ENCODE peak calls at places on chromosomes 16 and 17, in nine cellular contexts. H is cardiac muscle cell, Q is GM12865, E is foreskin keratinocyte, G is heart right ventricle, T is GM12864, Y is retinal pigment epithelial cell, F is IMR-90, N is thoracic aorta. J is an unnamed sample.

GRCh38 chr17:38815576-38816193 is 9.4 kb downstream of the CWC25 start:
- DNase-seq in H (peak), Q (peak), E (no peak), G (no peak), T (no peak), Y (no peak), F (peak), N (no peak), J (no peak)

GRCh38 chr16:64132686-64133085 is 989.2 kb downstream of the CDH11 start:
- DNase-seq in H (peak), Q (no peak), E (no peak), G (no peak), T (no peak), Y (no peak), F (no peak), N (no peak), J (no peak)

GRCh38 chr17:38628441-38628840 is 22.7 kb upstream of the SRCIN1 start:
- DNase-seq in H (peak), Q (peak), E (no peak), G (no peak), T (no peak), Y (no peak), F (peak), N (no peak), J (no peak)

GRCh38 chr17:42101513-42102292 is 3.4 kb upstream of the ZNF385C start:
- DNase-seq in H (peak), Q (peak), E (no peak), G (peak), T (no peak), Y (no peak), F (peak), N (peak), J (peak)

GRCh38 chr16:4636196-4636595 is 11.6 kb downstream of the MGRN1 start:
- DNase-seq in H (no peak), Q (no peak), E (no peak), G (no peak), T (no peak), Y (no peak), F (no peak), N (no peak), J (no peak)

GRCh38 chr16:81076566-81077076 is 417 bp downstream of the C16orf46 start:
- DNase-seq in H (peak), Q (peak), E (peak), G (peak), T (peak), Y (peak), F (peak), N (peak), J (peak)

GRCh38 chr17:54900457-54901229 is at the start of gene TOM1L1:
- DNase-seq in H (peak), Q (peak), E (peak), G (peak), T (no peak), Y (peak), F (peak), N (peak), J (peak)

GRCh38 chr16:19389246-19389645 is 28.4 kb upstream of the TMC5 start:
- DNase-seq in H (peak), Q (peak), E (no peak), G (peak), T (no peak), Y (no peak), F (no peak), N (no peak), J (peak)

GRCh38 chr16:65489531-65490023 is 367.7 kb upstream of the CDH11 start:
- DNase-seq in H (peak), Q (no peak), E (peak), G (no peak), T (no peak), Y (no peak), F (no peak), N (no peak), J (no peak)

GRCh38 chr17:67718325-67718941 is 697 bp downstream of the NOL11 start:
- DNase-seq in H (peak), Q (peak), E (peak), G (no peak), T (no peak), Y (no peak), F (peak), N (no peak), J (peak)

GRCh38 chr17:65359016-65359415 is 202.4 kb downstream of the AXIN2 start:
- DNase-seq in H (peak), Q (no peak), E (peak), G (no peak), T (no peak), Y (peak), F (peak), N (no peak), J (no peak)

GRCh38 chr17:27259356-27259755 is 34.6 kb upstream of the WSB1 start:
- DNase-seq in H (no peak), Q (no peak), E (no peak), G (no peak), T (no peak), Y (no peak), F (no peak), N (no peak), J (no peak)

GRCh38 chr16:48958681-48959080 is 323.0 kb downstream of the CBLN1 start:
- DNase-seq in H (no peak), Q (no peak), E (no peak), G (no peak), T (no peak), Y (no peak), F (peak), N (no peak), J (no peak)

GRCh38 chr16:28975158-28975603 is 603 bp downstream of the SPNS1 start:
- DNase-seq in H (peak), Q (no peak), E (no peak), G (no peak), T (no peak), Y (no peak), F (no peak), N (no peak), J (no peak)

GRCh38 chr17:2564876-2565275 is 28.6 kb upstream of the PAFAH1B1 start:
- DNase-seq in H (peak), Q (no peak), E (peak), G (no peak), T (no peak), Y (no peak), F (no peak), N (no peak), J (no peak)

GRCh38 chr16:22948603-22949368 is 134.8 kb downstream of the HS3ST2 start:
- DNase-seq in H (peak), Q (peak), E (peak), G (peak), T (peak), Y (peak), F (peak), N (peak), J (peak)

GRCh38 chr16:4388275-4389021 is 16.8 kb downstream of the VASN start:
- DNase-seq in H (no peak), Q (no peak), E (no peak), G (peak), T (no peak), Y (no peak), F (no peak), N (no peak), J (no peak)

GRCh38 chr17:66260265-66260664 is 31.1 kb upstream of the APOH start:
- DNase-seq in H (no peak), Q (no peak), E (no peak), G (no peak), T (no peak), Y (no peak), F (no peak), N (no peak), J (no peak)

GRCh38 chr16:28823291-28823718 is 506 bp downstream of the ATXN2L start:
- DNase-seq in H (no peak), Q (no peak), E (no peak), G (no peak), T (no peak), Y (no peak), F (no peak), N (no peak), J (no peak)

GRCh38 chr16:4339909-4340308 is 11.2 kb downstream of the PAM16 start:
- DNase-seq in H (peak), Q (no peak), E (no peak), G (peak), T (no peak), Y (no peak), F (peak), N (no peak), J (no peak)

GRCh38 chr17:74543406-74543805 is 2.5 kb downstream of the CD300C start:
- DNase-seq in H (no peak), Q (no peak), E (no peak), G (no peak), T (no peak), Y (no peak), F (no peak), N (no peak), J (no peak)

GRCh38 chr17:67520282-67520906 is 143.3 kb downstream of the PITPNC1 start:
- DNase-seq in H (peak), Q (peak), E (no peak), G (no peak), T (no peak), Y (no peak), F (peak), N (no peak), J (no peak)

GRCh38 chr17:32604966-32605365 is 118.2 kb downstream of the CDK5R1 start:
- DNase-seq in H (no peak), Q (no peak), E (no peak), G (no peak), T (no peak), Y (no peak), F (no peak), N (no peak), J (no peak)

GRCh38 chr17:43456661-43457361 is 27.0 kb upstream of the DHX8 start:
- DNase-seq in H (peak), Q (no peak), E (no peak), G (no peak), T (no peak), Y (no peak), F (peak), N (no peak), J (no peak)

GRCh38 chr17:1043601-1044251 is 46.8 kb downstream of the TIMM22 start:
- DNase-seq in H (peak), Q (no peak), E (no peak), G (peak), T (no peak), Y (no peak), F (no peak), N (peak), J (no peak)

GRCh38 chr17:77388384-77389306 is 247.9 kb downstream of the SEC14L1 start:
- DNase-seq in H (no peak), Q (no peak), E (no peak), G (no peak), T (no peak), Y (no peak), F (no peak), N (no peak), J (no peak)

GRCh38 chr16:84144301-84144858 is 597 bp downstream of the HSDL1 start:
- DNase-seq in H (peak), Q (peak), E (peak), G (peak), T (no peak), Y (no peak), F (peak), N (no peak), J (peak)

DNA sequence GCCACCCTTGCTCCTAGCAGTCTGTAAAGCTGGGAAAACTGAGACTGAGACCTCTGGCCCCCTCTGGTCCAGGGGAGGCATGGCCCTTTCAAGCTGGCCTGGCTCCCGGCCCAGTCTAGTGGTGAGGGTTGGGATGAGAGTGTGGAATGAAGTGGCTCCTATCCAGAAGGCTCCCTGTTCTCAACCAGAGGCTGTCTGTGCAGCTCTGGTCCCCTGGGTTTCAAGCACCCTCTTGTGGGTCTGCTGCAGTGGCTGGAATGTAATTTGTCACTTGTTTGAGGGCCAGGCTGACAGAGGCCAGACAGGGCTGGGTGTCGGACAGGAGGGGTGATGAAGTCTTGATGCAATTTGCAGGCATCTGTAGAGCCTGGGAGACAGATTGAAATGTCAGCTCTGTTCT is 22.1 kb upstream of the PHF12 start:
- DNase-seq in H (peak), Q (no peak), E (no peak), G (peak), T (no peak), Y (no peak), F (peak), N (no peak), J (no peak)
- TF ChIP-seq CTCF in H (peak), Q (no peak), E (no peak), G (no peak), T (no peak), Y (no peak), F (peak), N (no peak), J (no peak)

GRCh38 chr16:12337776-12338655 is 361.5 kb downstream of the SNX29 start:
- DNase-seq in H (no peak), Q (no peak), E (no peak), G (no peak), T (no peak), Y (no peak), F (peak), N (no peak), J (no peak)

GRCh38 chr16:12341423-12341822 is 364.9 kb downstream of the SNX29 start:
- DNase-seq in H (no peak), Q (no peak), E (no peak), G (no peak), T (no peak), Y (no peak), F (peak), N (no peak), J (no peak)

GRCh38 chr16:12339686-12340085 is 363.2 kb downstream of the SNX29 start:
- DNase-seq in H (no peak), Q (no peak), E (no peak), G (no peak), T (no peak), Y (no peak), F (peak), N (no peak), J (no peak)

GRCh38 chr16:12341966-12342365 is 365.4 kb downstream of the SNX29 start:
- DNase-seq in H (no peak), Q (no peak), E (no peak), G (no peak), T (no peak), Y (no peak), F (peak), N (no peak), J (no peak)

DNA sequence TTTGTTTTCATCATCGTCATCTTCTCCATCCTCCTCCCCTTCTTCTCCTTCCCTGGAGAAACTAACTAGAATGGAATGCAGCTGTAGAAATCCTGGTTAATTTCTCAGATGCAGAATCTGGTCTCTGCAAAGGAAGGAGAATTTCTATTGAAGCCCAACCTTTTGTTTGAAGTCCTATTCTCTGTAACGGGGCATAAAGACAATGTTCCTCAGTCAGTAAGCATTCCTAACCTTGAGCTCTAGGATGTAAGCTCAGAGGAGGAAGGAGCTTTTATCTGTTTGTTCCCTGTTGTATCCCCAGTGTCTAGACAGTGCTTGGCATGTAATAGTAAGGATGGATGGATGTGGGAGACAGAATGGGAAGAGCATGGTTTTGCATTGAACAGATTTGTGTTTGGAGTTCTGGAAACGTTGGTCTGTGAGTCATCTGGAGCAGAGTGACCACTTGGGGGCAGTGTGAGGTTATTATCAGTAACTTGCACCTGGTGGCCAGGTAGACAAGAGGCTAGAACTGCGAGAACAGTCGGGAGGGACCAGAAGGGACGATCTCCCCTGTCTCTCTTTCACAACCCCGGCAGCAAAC is 363.7 kb downstream of the SNX29 start:
- DNase-seq in H (peak), Q (peak), E (no peak), G (no peak), T (no peak), Y (no peak), F (peak), N (no peak), J (peak)
- TF ChIP-seq CTCF in H (peak), Q (peak), E (peak), G (no peak), T (peak), Y (peak), F (peak), N (no peak), J (no peak)

GRCh38 chr16:50669741-50670140 is 11.4 kb downstream of the SNX20 start:
- DNase-seq in H (no peak), Q (no peak), E (no peak), G (no peak), T (no peak), Y (no peak), F (no peak), N (no peak), J (no peak)

GRCh38 chr16:50665128-50665878 is 15.8 kb downstream of the SNX20 start:
- DNase-seq in H (peak), Q (peak), E (peak), G (peak), T (no peak), Y (peak), F (peak), N (no peak), J (peak)

GRCh38 chr16:50666658-50667496 is 14.2 kb downstream of the SNX20 start:
- DNase-seq in H (no peak), Q (peak), E (no peak), G (no peak), T (peak), Y (no peak), F (no peak), N (no peak), J (peak)

GRCh38 chr16:50668368-50669008 is 12.6 kb downstream of the SNX20 start:
- DNase-seq in H (no peak), Q (no peak), E (no peak), G (no peak), T (no peak), Y (no peak), F (no peak), N (no peak), J (no peak)

GRCh38 chr16:50667497-50668367 is 13.4 kb downstream of the SNX20 start:
- DNase-seq in H (no peak), Q (peak), E (no peak), G (no peak), T (no peak), Y (no peak), F (no peak), N (no peak), J (peak)
- TF ChIP-seq CTCF in H (peak), Q (peak), E (peak), G (no peak), T (no peak), Y (no peak), F (no peak), N (no peak), J (peak)

GRCh38 chr17:70168044-70168978 is 1.0 kb upstream of the KCNJ2 start:
- DNase-seq in H (peak), Q (peak), E (peak), G (peak), T (no peak), Y (peak), F (peak), N (no peak), J (peak)
- TF ChIP-seq CTCF in H (peak), Q (peak), E (peak), G (no peak), T (peak), Y (peak), F (peak), N (peak), J (peak)

GRCh38 chr17:4287710-4288109 is 23.9 kb upstream of the ANKFY1 start:
- DNase-seq in H (no peak), Q (no peak), E (no peak), G (no peak), T (no peak), Y (no peak), F (no peak), N (no peak), J (no peak)

GRCh38 chr17:4297351-4297750 is 33.6 kb upstream of the ANKFY1 start:
- DNase-seq in H (no peak), Q (no peak), E (no peak), G (no peak), T (no peak), Y (no peak), F (peak), N (no peak), J (no peak)

GRCh38 chr17:4295686-4296085 is 31.9 kb upstream of the ANKFY1 start:
- DNase-seq in H (no peak), Q (no peak), E (no peak), G (no peak), T (no peak), Y (no peak), F (no peak), N (no peak), J (no peak)

DNA sequence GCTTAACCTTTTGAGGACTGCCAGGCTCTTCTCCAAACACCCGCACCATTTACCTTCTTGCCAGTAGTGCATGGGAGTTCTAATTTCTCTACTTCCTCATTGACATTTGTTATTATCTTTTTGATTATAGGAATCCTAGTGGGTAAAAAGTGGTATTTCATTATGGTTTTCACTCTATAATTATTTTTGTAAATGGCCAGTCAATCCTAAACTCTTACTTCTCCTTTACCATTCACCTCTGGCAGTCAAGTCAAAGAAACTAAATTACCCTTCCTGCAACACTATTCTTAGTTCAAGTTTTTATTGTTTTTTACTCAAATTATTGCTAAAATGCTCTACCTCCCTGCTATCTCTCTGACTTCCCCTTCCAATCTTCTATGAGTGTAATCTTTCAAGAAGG is 29.8 kb upstream of the ANKFY1 start:
- DNase-seq in H (no peak), Q (peak), E (no peak), G (no peak), T (peak), Y (no peak), F (no peak), N (no peak), J (peak)
- TF ChIP-seq CTCF in H (no peak), Q (no peak), E (no peak), G (no peak), T (no peak), Y (no peak), F (no peak), N (no peak), J (no peak)

DNA sequence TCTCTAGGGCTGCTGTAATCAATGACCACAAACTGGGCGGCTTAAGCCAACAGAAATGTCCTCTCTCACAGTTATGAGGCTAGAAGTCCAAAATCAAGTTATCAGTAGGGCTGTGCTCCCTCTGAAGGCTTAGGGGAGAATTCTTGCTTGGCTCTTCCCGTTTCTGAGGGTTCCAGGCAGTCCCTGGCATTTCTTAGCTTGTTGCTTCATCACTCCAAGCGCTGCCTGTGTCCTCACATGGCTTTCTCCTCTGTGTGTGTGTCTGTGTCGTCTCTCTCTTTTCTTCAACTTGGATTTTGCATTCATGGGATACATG is 13.7 kb upstream of the CDC42EP4 start:
- DNase-seq in H (peak), Q (no peak), E (no peak), G (no peak), T (no peak), Y (no peak), F (peak), N (no peak), J (no peak)
- TF ChIP-seq CTCF in H (peak), Q (no peak), E (no peak), G (no peak), T (no peak), Y (no peak), F (no peak), N (no peak), J (no peak)

GRCh38 chr17:57548421-57549385 is 196.4 kb downstream of the CCDC182 start:
- DNase-seq in H (peak), Q (no peak), E (no peak), G (no peak), T (no peak), Y (no peak), F (no peak), N (no peak), J (no peak)

GRCh38 chr17:57550671-57551315 is 194.3 kb downstream of the CCDC182 start:
- DNase-seq in H (no peak), Q (no peak), E (no peak), G (no peak), T (no peak), Y (no peak), F (no peak), N (no peak), J (no peak)

GRCh38 chr17:57549468-57549867 is 195.6 kb downstream of the CCDC182 start:
- DNase-seq in H (no peak), Q (no peak), E (no peak), G (no peak), T (no peak), Y (no peak), F (no peak), N (no peak), J (no peak)

GRCh38 chr17:57551321-57552079 is 193.6 kb downstream of the CCDC182 start:
- DNase-seq in H (no peak), Q (peak), E (no peak), G (no peak), T (peak), Y (no peak), F (no peak), N (no peak), J (peak)

GRCh38 chr17:57549996-57550395 is 195.1 kb downstream of the CCDC182 start:
- DNase-seq in H (no peak), Q (no peak), E (no peak), G (no peak), T (no peak), Y (no peak), F (no peak), N (no peak), J (no peak)
- TF ChIP-seq CTCF in H (no peak), Q (no peak), E (no peak), G (no peak), T (no peak), Y (no peak), F (no peak), N (no peak), J (no peak)

J was measured in GM13976.